ENCODE peak calls at places on chromosomes 16 and 17, in six cellular contexts. One of them, this sample, is unnamed.

GRCh38 chr17:28346746-28347246 is 10.5 kb downstream of the POLDIP2 start:
- DNase-seq in GM12892: no peak
- DNase-seq in K562: peak
- DNase-seq in H1: no peak
- DNase-seq in GM12878: no peak
- DNase-seq in HepG2: peak
- DNase-seq in this sample: no peak

GRCh38 chr16:85486256-85486915 is 126.7 kb upstream of the GSE1 start:
- DNase-seq in GM12892: no peak
- DNase-seq in K562: no peak
- DNase-seq in H1: no peak
- DNase-seq in GM12878: no peak
- DNase-seq in HepG2: no peak
- DNase-seq in this sample: no peak

GRCh38 chr16:19213885-19214284 is 45.8 kb downstream of the SYT17 start:
- DNase-seq in GM12892: no peak
- DNase-seq in K562: no peak
- DNase-seq in H1: no peak
- DNase-seq in GM12878: no peak
- DNase-seq in HepG2: peak
- DNase-seq in this sample: no peak

GRCh38 chr16:54957403-54957802 is 26.7 kb downstream of the IRX5 start:
- DNase-seq in GM12892: no peak
- DNase-seq in K562: peak
- DNase-seq in H1: peak
- DNase-seq in GM12878: no peak
- DNase-seq in HepG2: peak
- DNase-seq in this sample: no peak

GRCh38 chr17:63249256-63250006 is 196.7 kb downstream of the CYB561 start:
- DNase-seq in GM12892: no peak
- DNase-seq in K562: no peak
- DNase-seq in H1: no peak
- DNase-seq in GM12878: no peak
- DNase-seq in HepG2: no peak
- DNase-seq in this sample: no peak

GRCh38 chr17:67520282-67520906 is 143.3 kb downstream of the PITPNC1 start:
- DNase-seq in GM12892: no peak
- DNase-seq in K562: no peak
- DNase-seq in H1: no peak
- DNase-seq in GM12878: no peak
- DNase-seq in HepG2: no peak
- DNase-seq in this sample: no peak

GRCh38 chr17:77825621-77826020 is 132.9 kb upstream of the TNRC6C start:
- DNase-seq in GM12892: no peak
- DNase-seq in K562: no peak
- DNase-seq in H1: no peak
- DNase-seq in GM12878: no peak
- DNase-seq in HepG2: peak
- DNase-seq in this sample: no peak

GRCh38 chr17:7021993-7022778 is 664 bp upstream of the BCL6B start:
- DNase-seq in GM12892: peak
- DNase-seq in K562: peak
- DNase-seq in H1: peak
- DNase-seq in GM12878: no peak
- DNase-seq in HepG2: no peak
- DNase-seq in this sample: peak

GRCh38 chr16:68626557-68626956 is 18.6 kb upstream of the CDH3 start:
- DNase-seq in GM12892: no peak
- DNase-seq in K562: no peak
- DNase-seq in H1: no peak
- DNase-seq in GM12878: no peak
- DNase-seq in HepG2: no peak
- DNase-seq in this sample: no peak

GRCh38 chr16:11350531-11351335 is 5.5 kb downstream of the RMI2 start:
- DNase-seq in GM12892: no peak
- DNase-seq in K562: no peak
- DNase-seq in H1: no peak
- DNase-seq in GM12878: no peak
- DNase-seq in HepG2: no peak
- DNase-seq in this sample: no peak

GRCh38 chr16:55389426-55390073 is 65.5 kb downstream of the IRX6 start:
- DNase-seq in GM12892: no peak
- DNase-seq in K562: no peak
- DNase-seq in H1: no peak
- DNase-seq in GM12878: no peak
- DNase-seq in HepG2: no peak
- DNase-seq in this sample: no peak

GRCh38 chr16:11315499-11315898 is 29.8 kb upstream of the RMI2 start:
- DNase-seq in GM12892: no peak
- DNase-seq in K562: no peak
- DNase-seq in H1: peak
- DNase-seq in GM12878: no peak
- DNase-seq in HepG2: no peak
- DNase-seq in this sample: no peak

DNA sequence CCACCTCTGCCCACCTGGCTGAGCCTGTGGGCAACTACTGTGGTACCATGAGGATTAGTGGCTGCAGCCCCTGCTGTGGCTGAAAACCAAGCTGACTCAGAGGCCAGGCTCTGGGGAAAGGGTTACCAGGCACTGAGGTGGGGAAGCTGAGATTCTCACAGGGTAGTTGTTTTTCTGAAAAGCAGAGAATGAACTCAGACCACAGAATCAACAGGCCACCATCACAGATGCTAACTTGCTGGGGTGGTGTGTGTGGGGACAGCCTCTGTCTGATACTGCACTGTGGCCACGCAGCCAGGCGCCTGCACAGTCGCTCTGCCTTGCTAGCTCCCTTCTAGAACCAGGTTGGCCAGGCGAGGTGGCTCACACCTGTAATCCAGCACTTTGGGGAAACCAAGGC is 28.8 kb downstream of the NPLOC4 start:
- DNase-seq in GM12892: no peak
- DNase-seq in K562: no peak
- DNase-seq in H1: no peak
- DNase-seq in GM12878: no peak
- DNase-seq in HepG2: no peak
- DNase-seq in this sample: no peak
- TF ChIP-seq TAF1 in GM12892: no peak
- TF ChIP-seq TAF1 in K562: no peak
- TF ChIP-seq TAF1 in H1: no peak
- TF ChIP-seq TAF1 in GM12878: no peak
- TF ChIP-seq TAF1 in HepG2: no peak
- TF ChIP-seq TAF1 in this sample: no peak

GRCh38 chr17:8120520-8121443 is 2.5 kb upstream of the ALOXE3 start:
- DNase-seq in GM12892: no peak
- DNase-seq in K562: peak
- DNase-seq in H1: peak
- DNase-seq in GM12878: peak
- DNase-seq in HepG2: no peak
- DNase-seq in this sample: no peak
- TF ChIP-seq POLR2A in GM12892: no peak
- TF ChIP-seq POLR2A in K562: peak
- TF ChIP-seq POLR2A in H1: no peak
- TF ChIP-seq POLR2A in GM12878: peak
- TF ChIP-seq POLR2A in HepG2: no peak
- TF ChIP-seq POLR2A in this sample: no peak

GRCh38 chr16:49855822-49856740 is at the start of gene ZNF423:
- DNase-seq in GM12892: no peak
- DNase-seq in K562: no peak
- DNase-seq in H1: no peak
- DNase-seq in GM12878: no peak
- DNase-seq in HepG2: no peak
- DNase-seq in this sample: no peak

GRCh38 chr16:49859139-49859947 is 3.4 kb upstream of the ZNF423 start:
- DNase-seq in GM12892: no peak
- DNase-seq in K562: peak
- DNase-seq in H1: no peak
- DNase-seq in GM12878: no peak
- DNase-seq in HepG2: no peak
- DNase-seq in this sample: no peak

GRCh38 chr16:49856741-49857330 is 924 bp upstream of the ZNF423 start:
- DNase-seq in GM12892: no peak
- DNase-seq in K562: peak
- DNase-seq in H1: peak
- DNase-seq in GM12878: no peak
- DNase-seq in HepG2: peak
- DNase-seq in this sample: no peak

GRCh38 chr16:49858200-49859129 is 2.6 kb upstream of the ZNF423 start:
- DNase-seq in GM12892: no peak
- DNase-seq in K562: peak
- DNase-seq in H1: peak
- DNase-seq in GM12878: no peak
- DNase-seq in HepG2: no peak
- DNase-seq in this sample: no peak

DNA sequence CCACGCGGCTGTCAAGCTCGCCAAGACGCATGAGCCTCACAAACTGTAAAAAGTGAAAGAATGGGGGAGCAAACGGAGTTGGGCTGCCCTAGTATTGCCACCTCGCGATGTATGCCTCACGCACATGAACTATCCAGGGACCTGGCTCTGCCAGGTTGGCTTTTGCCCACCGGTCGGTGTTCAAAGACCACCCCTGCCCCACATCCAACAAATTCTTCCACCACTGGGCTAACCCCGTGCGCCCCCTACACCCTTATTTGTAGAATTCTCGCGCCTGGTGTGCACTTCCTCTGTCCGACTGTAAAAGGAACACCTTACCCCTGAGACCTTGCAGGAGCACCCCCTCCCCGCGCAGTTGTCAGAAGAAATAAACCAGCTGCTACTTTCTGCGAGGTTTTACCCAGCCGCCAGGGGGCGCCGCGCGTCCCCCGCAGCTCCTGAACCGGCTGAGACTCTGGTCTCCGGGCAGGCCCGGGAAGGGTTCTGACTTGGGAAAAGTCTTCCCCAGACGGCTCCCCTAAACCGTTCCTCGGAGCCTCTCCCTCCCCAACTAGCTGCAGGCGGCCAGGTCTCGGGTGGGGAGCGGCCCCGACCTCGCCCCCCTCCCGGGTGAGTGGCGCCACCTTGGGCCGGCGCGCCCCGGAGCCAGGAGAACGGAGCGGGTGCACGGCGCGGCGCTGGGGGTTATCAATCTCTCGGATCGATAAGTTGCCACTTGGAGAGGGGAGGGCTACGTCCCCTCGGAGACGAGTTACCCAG is 1.7 kb upstream of the ZNF423 start:
- DNase-seq in GM12892: peak
- DNase-seq in K562: peak
- DNase-seq in H1: peak
- DNase-seq in GM12878: no peak
- DNase-seq in HepG2: peak
- DNase-seq in this sample: peak
- TF ChIP-seq POLR2AphosphoS5 in GM12892: no peak
- TF ChIP-seq POLR2AphosphoS5 in K562: no peak
- TF ChIP-seq POLR2AphosphoS5 in H1: no peak
- TF ChIP-seq POLR2AphosphoS5 in GM12878: no peak
- TF ChIP-seq POLR2AphosphoS5 in HepG2: no peak
- TF ChIP-seq POLR2AphosphoS5 in this sample: no peak

GRCh38 chr17:36608794-36609497 is 7.6 kb downstream of the MRM1 start:
- DNase-seq in GM12892: no peak
- DNase-seq in K562: peak
- DNase-seq in H1: peak
- DNase-seq in GM12878: no peak
- DNase-seq in HepG2: no peak
- DNase-seq in this sample: no peak
- TF ChIP-seq TAF1 in GM12892: no peak
- TF ChIP-seq TAF1 in K562: no peak
- TF ChIP-seq TAF1 in H1: no peak
- TF ChIP-seq TAF1 in GM12878: no peak
- TF ChIP-seq TAF1 in HepG2: no peak
- TF ChIP-seq TAF1 in this sample: no peak

GRCh38 chr17:44219636-44220210 is at the start of gene UBTF:
- DNase-seq in GM12892: no peak
- DNase-seq in K562: peak
- DNase-seq in H1: peak
- DNase-seq in GM12878: no peak
- DNase-seq in HepG2: peak
- DNase-seq in this sample: no peak
- TF ChIP-seq POLR2A in GM12892: no peak
- TF ChIP-seq POLR2A in K562: no peak
- TF ChIP-seq POLR2A in H1: no peak
- TF ChIP-seq POLR2A in GM12878: no peak
- TF ChIP-seq POLR2A in HepG2: no peak
- TF ChIP-seq POLR2A in this sample: no peak

GRCh38 chr16:74841469-74841868 is 66.8 kb upstream of the FA2H start:
- DNase-seq in GM12892: no peak
- DNase-seq in K562: no peak
- DNase-seq in H1: no peak
- DNase-seq in GM12878: no peak
- DNase-seq in HepG2: no peak
- DNase-seq in this sample: no peak

GRCh38 chr16:74836111-74836671 is 61.6 kb upstream of the FA2H start:
- DNase-seq in GM12892: no peak
- DNase-seq in K562: no peak
- DNase-seq in H1: no peak
- DNase-seq in GM12878: no peak
- DNase-seq in HepG2: no peak
- DNase-seq in this sample: no peak

GRCh38 chr16:74841904-74842303 is 67.3 kb upstream of the FA2H start:
- DNase-seq in GM12892: no peak
- DNase-seq in K562: no peak
- DNase-seq in H1: no peak
- DNase-seq in GM12878: no peak
- DNase-seq in HepG2: no peak
- DNase-seq in this sample: no peak

GRCh38 chr16:74832228-74832627 is 57.6 kb upstream of the FA2H start:
- DNase-seq in GM12892: no peak
- DNase-seq in K562: no peak
- DNase-seq in H1: no peak
- DNase-seq in GM12878: no peak
- DNase-seq in HepG2: no peak
- DNase-seq in this sample: no peak

DNA sequence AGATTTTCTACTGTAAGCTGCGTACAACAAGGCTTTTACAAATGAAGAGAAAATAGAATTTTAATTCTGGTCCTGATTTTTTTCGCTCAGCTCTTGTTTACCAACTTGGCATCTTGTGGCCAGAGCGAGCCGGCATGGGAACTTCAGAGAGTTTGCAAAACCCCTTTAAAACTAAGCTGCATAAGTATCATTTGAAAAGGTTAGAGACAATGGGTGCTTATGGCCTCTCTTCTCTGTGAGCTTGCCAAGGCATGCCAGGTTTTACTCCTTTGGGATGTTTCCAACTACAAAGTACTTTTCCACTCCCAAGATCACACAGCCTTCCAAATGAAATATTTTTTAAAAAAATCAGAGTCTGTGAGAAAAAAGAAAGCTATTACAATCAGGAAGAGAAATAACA is 62.4 kb upstream of the FA2H start:
- DNase-seq in GM12892: no peak
- DNase-seq in K562: no peak
- DNase-seq in H1: no peak
- DNase-seq in GM12878: no peak
- DNase-seq in HepG2: no peak
- DNase-seq in this sample: no peak
- TF ChIP-seq POLR2AphosphoS5 in GM12892: no peak
- TF ChIP-seq POLR2AphosphoS5 in K562: no peak
- TF ChIP-seq POLR2AphosphoS5 in H1: no peak
- TF ChIP-seq POLR2AphosphoS5 in GM12878: no peak
- TF ChIP-seq POLR2AphosphoS5 in HepG2: no peak
- TF ChIP-seq POLR2AphosphoS5 in this sample: no peak

This sample was measured in GM12891.